ENCODE peak calls at places on chromosome 19, in seven cellular contexts. One of them, this sample, is unnamed.

GRCh38 chr19:45938733-45939319 is 24.2 kb upstream of the NANOS2 start:
- DNase-seq in amniotic stem cell: no peak
- DNase-seq in A549: no peak
- DNase-seq in neuronal stem cell: no peak
- DNase-seq in MV-4-11: no peak
- DNase-seq in lung: no peak
- DNase-seq in HT-29: no peak
- DNase-seq in this sample: no peak

GRCh38 chr19:6765738-6766356 is 1.4 kb downstream of the SH2D3A start:
- DNase-seq in amniotic stem cell: no peak
- DNase-seq in A549: no peak
- DNase-seq in neuronal stem cell: no peak
- DNase-seq in MV-4-11: no peak
- DNase-seq in lung: peak
- DNase-seq in HT-29: peak
- DNase-seq in this sample: no peak

GRCh38 chr19:7676854-7677253 is at the start of gene MCEMP1:
- DNase-seq in amniotic stem cell: no peak
- DNase-seq in A549: no peak
- DNase-seq in neuronal stem cell: no peak
- DNase-seq in MV-4-11: peak
- DNase-seq in lung: peak
- DNase-seq in HT-29: no peak
- DNase-seq in this sample: no peak

GRCh38 chr19:10724573-10725071 is 6.7 kb downstream of the DNM2 start:
- DNase-seq in amniotic stem cell: peak
- DNase-seq in A549: no peak
- DNase-seq in neuronal stem cell: no peak
- DNase-seq in MV-4-11: no peak
- DNase-seq in lung: no peak
- DNase-seq in HT-29: peak
- DNase-seq in this sample: peak

GRCh38 chr19:17765069-17765618 is 13.9 kb downstream of the FCHO1 start:
- DNase-seq in amniotic stem cell: no peak
- DNase-seq in A549: peak
- DNase-seq in neuronal stem cell: no peak
- DNase-seq in MV-4-11: peak
- DNase-seq in lung: peak
- DNase-seq in HT-29: no peak
- DNase-seq in this sample: no peak

GRCh38 chr19:33394006-33394722 is 20.7 kb downstream of the CEBPG start:
- DNase-seq in amniotic stem cell: no peak
- DNase-seq in A549: no peak
- DNase-seq in neuronal stem cell: no peak
- DNase-seq in MV-4-11: peak
- DNase-seq in lung: peak
- DNase-seq in HT-29: no peak
- DNase-seq in this sample: peak

GRCh38 chr19:7982103-7982502 is 23.3 kb downstream of the ELAVL1 start:
- DNase-seq in amniotic stem cell: no peak
- DNase-seq in A549: no peak
- DNase-seq in neuronal stem cell: no peak
- DNase-seq in MV-4-11: no peak
- DNase-seq in lung: no peak
- DNase-seq in HT-29: no peak
- DNase-seq in this sample: no peak

GRCh38 chr19:50792852-50793250 is 2.6 kb downstream of the ACP4 start:
- DNase-seq in amniotic stem cell: no peak
- DNase-seq in A549: no peak
- DNase-seq in neuronal stem cell: no peak
- DNase-seq in MV-4-11: no peak
- DNase-seq in lung: no peak
- DNase-seq in HT-29: no peak
- DNase-seq in this sample: no peak

GRCh38 chr19:5232798-5233505 is 107.7 kb downstream of the PTPRS start:
- DNase-seq in amniotic stem cell: no peak
- DNase-seq in A549: no peak
- DNase-seq in neuronal stem cell: no peak
- DNase-seq in MV-4-11: no peak
- DNase-seq in lung: no peak
- DNase-seq in HT-29: no peak
- DNase-seq in this sample: no peak

GRCh38 chr19:35846038-35846668 is 6.2 kb downstream of the NPHS1 start:
- DNase-seq in amniotic stem cell: no peak
- DNase-seq in A549: peak
- DNase-seq in neuronal stem cell: no peak
- DNase-seq in MV-4-11: no peak
- DNase-seq in lung: no peak
- DNase-seq in HT-29: peak
- DNase-seq in this sample: peak

GRCh38 chr19:47419037-47419783 is at the start of gene MEIS3:
- DNase-seq in amniotic stem cell: no peak
- DNase-seq in A549: no peak
- DNase-seq in neuronal stem cell: no peak
- DNase-seq in MV-4-11: no peak
- DNase-seq in lung: no peak
- DNase-seq in HT-29: no peak
- DNase-seq in this sample: peak

GRCh38 chr19:1455336-1456120 is 5.6 kb downstream of the APC2 start:
- DNase-seq in amniotic stem cell: no peak
- DNase-seq in A549: peak
- DNase-seq in neuronal stem cell: no peak
- DNase-seq in MV-4-11: peak
- DNase-seq in lung: peak
- DNase-seq in HT-29: peak
- DNase-seq in this sample: peak

GRCh38 chr19:33302974-33303790 is 848 bp upstream of the CEBPA start:
- DNase-seq in amniotic stem cell: no peak
- DNase-seq in A549: peak
- DNase-seq in neuronal stem cell: no peak
- DNase-seq in MV-4-11: no peak
- DNase-seq in lung: no peak
- DNase-seq in HT-29: peak
- DNase-seq in this sample: peak

GRCh38 chr19:2084993-2085720 is 11.0 kb downstream of the MOB3A start:
- DNase-seq in amniotic stem cell: no peak
- DNase-seq in A549: no peak
- DNase-seq in neuronal stem cell: no peak
- DNase-seq in MV-4-11: peak
- DNase-seq in lung: peak
- DNase-seq in HT-29: no peak
- DNase-seq in this sample: no peak

GRCh38 chr19:8576273-8576993 is 809 bp downstream of the MYO1F start:
- DNase-seq in amniotic stem cell: no peak
- DNase-seq in A549: no peak
- DNase-seq in neuronal stem cell: no peak
- DNase-seq in MV-4-11: peak
- DNase-seq in lung: peak
- DNase-seq in HT-29: no peak
- DNase-seq in this sample: no peak

GRCh38 chr19:45470147-45471081 is 2.6 kb downstream of the FOSB start:
- DNase-seq in amniotic stem cell: no peak
- DNase-seq in A549: no peak
- DNase-seq in neuronal stem cell: no peak
- DNase-seq in MV-4-11: peak
- DNase-seq in lung: no peak
- DNase-seq in HT-29: peak
- DNase-seq in this sample: peak

GRCh38 chr19:13132471-13133166 is 14.6 kb downstream of the NACC1 start:
- DNase-seq in amniotic stem cell: no peak
- DNase-seq in A549: no peak
- DNase-seq in neuronal stem cell: no peak
- DNase-seq in MV-4-11: peak
- DNase-seq in lung: no peak
- DNase-seq in HT-29: no peak
- DNase-seq in this sample: peak

GRCh38 chr19:29704562-29705558 is 10.2 kb downstream of the C19orf12 start:
- DNase-seq in amniotic stem cell: no peak
- DNase-seq in A549: no peak
- DNase-seq in neuronal stem cell: no peak
- DNase-seq in MV-4-11: no peak
- DNase-seq in lung: no peak
- DNase-seq in HT-29: no peak
- DNase-seq in this sample: no peak

GRCh38 chr19:46608178-46608577 is 7.0 kb downstream of the CALM3 start:
- DNase-seq in amniotic stem cell: no peak
- DNase-seq in A549: no peak
- DNase-seq in neuronal stem cell: no peak
- DNase-seq in MV-4-11: no peak
- DNase-seq in lung: no peak
- DNase-seq in HT-29: no peak
- DNase-seq in this sample: no peak

GRCh38 chr19:7413629-7414028 is 64.9 kb downstream of the ARHGEF18 start:
- DNase-seq in amniotic stem cell: no peak
- DNase-seq in A549: no peak
- DNase-seq in neuronal stem cell: no peak
- DNase-seq in MV-4-11: no peak
- DNase-seq in lung: no peak
- DNase-seq in HT-29: no peak
- DNase-seq in this sample: no peak

GRCh38 chr19:16927883-16928282 is 39.1 kb downstream of the F2RL3 start:
- DNase-seq in amniotic stem cell: no peak
- DNase-seq in A549: no peak
- DNase-seq in neuronal stem cell: no peak
- DNase-seq in MV-4-11: no peak
- DNase-seq in lung: no peak
- DNase-seq in HT-29: no peak
- DNase-seq in this sample: no peak

This sample was measured in AG20443.